ENCODE peak calls at places on chromosome 16, in six cellular contexts. T is fibroblast of lung, A is cardiac fibroblast, U is SW 1271, E is PC-9, Y is left colon. I is an unnamed sample.

GRCh38 chr16:972316-973002 is 1.7 kb upstream of the LMF1 start:
- DNase-seq in A (no peak), T (no peak), U (no peak), E (no peak), Y (peak; percentile 26), I (no peak)

GRCh38 chr16:56679813-56680212 is 2.5 kb upstream of the MT1X start:
- DNase-seq in U (no peak), E (peak; percentile 33), T (no peak), Y (no peak), A (no peak), I (no peak)

GRCh38 chr16:47150067-47150466 is 6.3 kb upstream of the NETO2 start:
- DNase-seq in Y (no peak), T (no peak), E (no peak), A (no peak), U (no peak), I (no peak)

GRCh38 chr16:49491736-49492089 is 118.1 kb downstream of the C16orf78 start:
- DNase-seq in U (no peak), T (no peak), E (no peak), A (no peak), Y (no peak), I (no peak)

GRCh38 chr16:24255446-24256352 is at the start of gene CACNG3:
- DNase-seq in A (peak; percentile 32), E (peak; percentile 4), T (peak; percentile 25), U (no peak), Y (peak; percentile 27), I (no peak)

GRCh38 chr16:54066451-54067056 is 220.0 kb downstream of the IRX3 start:
- DNase-seq in T (no peak), Y (no peak), E (peak; percentile 57), U (no peak), A (no peak), I (no peak)

GRCh38 chr16:31067342-31067741 is 6.7 kb downstream of the ZNF668 start:
- DNase-seq in A (no peak), T (no peak), U (no peak), E (no peak), Y (no peak), I (no peak)

GRCh38 chr16:4693956-4694663 is 748 bp downstream of the NUDT16L1 start:
- DNase-seq in Y (peak; percentile 58), E (peak; percentile 54), A (peak; percentile 36), U (no peak), T (peak; percentile 67), I (no peak)

GRCh38 chr16:77431131-77431670 is 3.6 kb downstream of the ADAMTS18 start:
- DNase-seq in E (no peak), Y (no peak), A (no peak), T (no peak), U (no peak), I (no peak)

GRCh38 chr16:78684040-78684611 is 584.7 kb downstream of the WWOX start:
- DNase-seq in T (peak; percentile 98), A (peak; percentile 89), Y (peak; percentile 27), E (peak; percentile 70), U (no peak), I (no peak)